ENCODE peak calls at places on chromosomes 5 and 9, in five cellular contexts. One of them, this sample, is unnamed.

GRCh38 chr5:56429110-56429561 is 196.0 kb upstream of the ANKRD55 start:
- DNase-seq in fibroblast of lung: peak; percentile 16
- DNase-seq in GM23338: no peak
- DNase-seq in GM23248: no peak
- DNase-seq in neural progenitor cell: no peak
- DNase-seq in this sample: no peak

GRCh38 chr5:157714480-157714879 is 16.7 kb upstream of the THG1L start:
- DNase-seq in neural progenitor cell: no peak
- DNase-seq in GM23338: no peak
- DNase-seq in fibroblast of lung: no peak
- DNase-seq in GM23248: peak; percentile 22
- DNase-seq in this sample: no peak

GRCh38 chr9:87337335-87338074 is 160.2 kb upstream of the DAPK1 start:
- DNase-seq in GM23338: peak; percentile 94
- DNase-seq in fibroblast of lung: peak; percentile 57
- DNase-seq in GM23248: peak; percentile 28
- DNase-seq in neural progenitor cell: peak; percentile 47
- DNase-seq in this sample: peak; percentile 19

GRCh38 chr5:80220268-80220897 is 35.5 kb downstream of the SERINC5 start:
- DNase-seq in neural progenitor cell: no peak
- DNase-seq in fibroblast of lung: no peak
- DNase-seq in GM23248: no peak
- DNase-seq in GM23338: no peak
- DNase-seq in this sample: no peak

GRCh38 chr9:96858018-96858573 is 3.8 kb upstream of the ZNF782 start:
- DNase-seq in neural progenitor cell: no peak
- DNase-seq in GM23248: peak; percentile 67
- DNase-seq in fibroblast of lung: no peak
- DNase-seq in GM23338: no peak
- DNase-seq in this sample: peak; percentile 53

GRCh38 chr5:10233505-10233904 is 16.2 kb downstream of the ATPSCKMT start:
- DNase-seq in neural progenitor cell: peak; percentile 51
- DNase-seq in fibroblast of lung: peak; percentile 91
- DNase-seq in GM23248: peak; percentile 96
- DNase-seq in GM23338: peak; percentile 70
- DNase-seq in this sample: peak; percentile 80

GRCh38 chr9:108994695-108995094 is 18.6 kb downstream of the CTNNAL1 start:
- DNase-seq in GM23338: no peak
- DNase-seq in GM23248: no peak
- DNase-seq in fibroblast of lung: peak; percentile 28
- DNase-seq in neural progenitor cell: no peak
- DNase-seq in this sample: no peak

GRCh38 chr9:99866398-99866797 is 40.1 kb upstream of the STX17 start:
- DNase-seq in fibroblast of lung: no peak
- DNase-seq in GM23338: no peak
- DNase-seq in neural progenitor cell: no peak
- DNase-seq in GM23248: no peak
- DNase-seq in this sample: no peak

GRCh38 chr5:53360811-53361210 is 119.6 kb upstream of the FST start:
- DNase-seq in fibroblast of lung: peak; percentile 86
- DNase-seq in GM23248: peak; percentile 87
- DNase-seq in GM23338: no peak
- DNase-seq in neural progenitor cell: no peak
- DNase-seq in this sample: no peak

GRCh38 chr9:133972041-133972970 is 19.8 kb downstream of the VAV2 start:
- DNase-seq in GM23338: no peak
- DNase-seq in GM23248: no peak
- DNase-seq in fibroblast of lung: no peak
- DNase-seq in neural progenitor cell: no peak
- DNase-seq in this sample: peak; percentile 84

GRCh38 chr5:56357426-56357825 is 124.3 kb upstream of the ANKRD55 start:
- DNase-seq in neural progenitor cell: no peak
- DNase-seq in GM23248: no peak
- DNase-seq in GM23338: peak; percentile 15
- DNase-seq in fibroblast of lung: no peak
- DNase-seq in this sample: no peak

GRCh38 chr5:179827684-179828083 is 7.0 kb downstream of the SQSTM1 start:
- DNase-seq in fibroblast of lung: peak; percentile 41
- DNase-seq in GM23248: peak; percentile 77
- DNase-seq in neural progenitor cell: no peak
- DNase-seq in GM23338: peak; percentile 41
- DNase-seq in this sample: no peak

GRCh38 chr9:27086818-27087680 is 22.0 kb upstream of the TEK start:
- DNase-seq in fibroblast of lung: peak; percentile 66
- DNase-seq in GM23338: no peak
- DNase-seq in GM23248: peak; percentile 70
- DNase-seq in neural progenitor cell: no peak
- DNase-seq in this sample: peak; percentile 11

GRCh38 chr5:129174447-129174846 is 79.9 kb downstream of the ISOC1 start:
- DNase-seq in GM23248: no peak
- DNase-seq in fibroblast of lung: no peak
- DNase-seq in neural progenitor cell: no peak
- DNase-seq in GM23338: no peak
- DNase-seq in this sample: no peak

GRCh38 chr5:141672856-141673813 is 8.9 kb downstream of the ARAP3 start:
- DNase-seq in GM23338: peak; percentile 69
- DNase-seq in GM23248: no peak
- DNase-seq in neural progenitor cell: peak; percentile 49
- DNase-seq in fibroblast of lung: no peak
- DNase-seq in this sample: no peak

GRCh38 chr5:167049043-167049663 is 1242.3 kb upstream of the WWC1 start:
- DNase-seq in GM23338: peak; percentile 75
- DNase-seq in GM23248: peak; percentile 36
- DNase-seq in fibroblast of lung: peak; percentile 70
- DNase-seq in neural progenitor cell: peak; percentile 71
- DNase-seq in this sample: peak; percentile 74

GRCh38 chr9:99040254-99040653 is 64.7 kb upstream of the TGFBR1 start:
- DNase-seq in GM23338: no peak
- DNase-seq in GM23248: peak; percentile 37
- DNase-seq in fibroblast of lung: no peak
- DNase-seq in neural progenitor cell: peak; percentile 59
- DNase-seq in this sample: peak; percentile 46

GRCh38 chr9:29211003-29211584 is 1637.8 kb upstream of the C9orf72 start:
- DNase-seq in neural progenitor cell: no peak
- DNase-seq in fibroblast of lung: no peak
- DNase-seq in GM23338: no peak
- DNase-seq in GM23248: no peak
- DNase-seq in this sample: no peak

GRCh38 chr5:42631241-42631640 is 125.4 kb upstream of the CCDC152 start:
- DNase-seq in GM23338: no peak
- DNase-seq in GM23248: no peak
- DNase-seq in neural progenitor cell: no peak
- DNase-seq in fibroblast of lung: no peak
- DNase-seq in this sample: no peak

GRCh38 chr5:173232499-173233346 is 2.3 kb downstream of the NKX2-5 start:
- DNase-seq in fibroblast of lung: no peak
- DNase-seq in GM23338: peak; percentile 57
- DNase-seq in neural progenitor cell: peak; percentile 73
- DNase-seq in GM23248: peak; percentile 27
- DNase-seq in this sample: no peak
- TF ChIP-seq EZH2 in fibroblast of lung: peak; percentile 96
- TF ChIP-seq EZH2 in GM23338: peak; percentile 98
- TF ChIP-seq EZH2 in neural progenitor cell: peak; percentile 100
- TF ChIP-seq EZH2 in GM23248: peak; percentile 82
- TF ChIP-seq EZH2 in this sample: peak; percentile 97

GRCh38 chr9:127572961-127573727 is 38.9 kb upstream of the STXBP1 start:
- DNase-seq in GM23248: peak; percentile 85
- DNase-seq in fibroblast of lung: peak; percentile 93
- DNase-seq in GM23338: no peak
- DNase-seq in neural progenitor cell: no peak
- DNase-seq in this sample: no peak

GRCh38 chr9:127570533-127571111 is 41.5 kb upstream of the STXBP1 start:
- DNase-seq in GM23338: no peak
- DNase-seq in GM23248: no peak
- DNase-seq in neural progenitor cell: no peak
- DNase-seq in fibroblast of lung: no peak
- DNase-seq in this sample: no peak

GRCh38 chr9:127578627-127578951 is 33.5 kb upstream of the STXBP1 start:
- DNase-seq in GM23338: no peak
- DNase-seq in GM23248: no peak
- DNase-seq in neural progenitor cell: no peak
- DNase-seq in fibroblast of lung: no peak
- DNase-seq in this sample: no peak

GRCh38 chr9:127575875-127576778 is 36.0 kb upstream of the STXBP1 start:
- DNase-seq in neural progenitor cell: no peak
- DNase-seq in fibroblast of lung: no peak
- DNase-seq in GM23248: no peak
- DNase-seq in GM23338: no peak
- DNase-seq in this sample: peak; percentile 62

DNA sequence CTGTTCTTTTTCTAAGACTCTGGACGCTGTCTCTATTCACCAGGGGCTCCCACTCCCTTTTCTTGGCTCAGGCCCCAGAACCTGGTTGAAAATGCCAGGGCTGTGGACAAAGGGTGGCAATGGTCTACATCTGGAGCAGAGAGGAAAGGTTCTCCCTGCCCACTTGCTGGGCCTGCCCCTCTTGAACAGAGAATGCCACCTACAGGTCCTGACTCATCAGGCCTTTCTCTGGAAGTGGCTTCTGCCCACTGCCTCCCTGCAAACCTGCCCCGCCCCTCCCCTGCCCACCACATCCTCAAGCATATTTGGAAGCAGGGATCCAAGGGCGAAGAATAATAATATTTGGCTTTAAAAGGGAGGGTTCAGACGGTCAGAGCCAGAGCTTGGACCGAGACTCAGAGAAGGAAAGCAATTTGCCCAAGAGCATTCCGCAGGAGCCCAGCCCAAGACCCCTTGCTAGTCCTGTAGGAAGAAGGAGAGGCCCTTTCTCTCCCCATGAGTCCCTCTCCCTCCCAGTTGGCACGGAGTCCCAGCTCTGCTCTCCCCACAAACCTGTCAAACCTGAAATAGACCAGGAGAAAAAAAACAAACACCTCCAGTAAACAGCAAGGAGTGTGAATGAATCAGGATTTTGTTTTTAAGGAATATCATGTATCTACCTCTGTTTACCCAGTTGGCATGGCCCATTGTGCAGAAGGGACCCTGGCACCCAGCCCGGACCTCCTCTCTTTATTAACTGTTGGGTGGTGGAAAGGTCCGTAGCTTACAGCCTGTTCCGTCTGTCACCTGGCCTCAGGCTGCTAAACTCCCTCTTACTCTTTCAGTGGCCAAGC is 37.8 kb upstream of the STXBP1 start:
- DNase-seq in fibroblast of lung: no peak
- DNase-seq in GM23338: no peak
- DNase-seq in GM23248: peak; percentile 82
- DNase-seq in neural progenitor cell: no peak
- DNase-seq in this sample: peak; percentile 58
- H3K4me3 ChIP-seq in fibroblast of lung: no peak overlapping the region
- H3K4me3 ChIP-seq in GM23338: no peak overlapping the region
- H3K4me3 ChIP-seq in GM23248: peak overlapping the region; percentile 37
- H3K4me3 ChIP-seq in neural progenitor cell: no peak overlapping the region
- H3K4me3 ChIP-seq in this sample: no peak overlapping the region

GRCh38 chr5:55172051-55172899 is 702 bp downstream of the CDC20B start:
- DNase-seq in GM23338: peak; percentile 88
- DNase-seq in GM23248: peak; percentile 83
- DNase-seq in neural progenitor cell: peak; percentile 84
- DNase-seq in fibroblast of lung: peak; percentile 83
- DNase-seq in this sample: peak; percentile 85

GRCh38 chr5:55171471-55171870 is 1.5 kb downstream of the CDC20B start:
- DNase-seq in neural progenitor cell: no peak
- DNase-seq in GM23338: no peak
- DNase-seq in GM23248: no peak
- DNase-seq in fibroblast of lung: no peak
- DNase-seq in this sample: no peak

GRCh38 chr5:55172937-55173695 is at the start of gene CDC20B:
- DNase-seq in fibroblast of lung: peak; percentile 60
- DNase-seq in GM23248: peak; percentile 93
- DNase-seq in neural progenitor cell: peak; percentile 96
- DNase-seq in GM23338: peak; percentile 91
- DNase-seq in this sample: peak; percentile 93

GRCh38 chr5:55175781-55176175 is 2.8 kb upstream of the CDC20B start:
- DNase-seq in GM23248: no peak
- DNase-seq in GM23338: peak; percentile 68
- DNase-seq in fibroblast of lung: no peak
- DNase-seq in neural progenitor cell: peak; percentile 44
- DNase-seq in this sample: no peak

DNA sequence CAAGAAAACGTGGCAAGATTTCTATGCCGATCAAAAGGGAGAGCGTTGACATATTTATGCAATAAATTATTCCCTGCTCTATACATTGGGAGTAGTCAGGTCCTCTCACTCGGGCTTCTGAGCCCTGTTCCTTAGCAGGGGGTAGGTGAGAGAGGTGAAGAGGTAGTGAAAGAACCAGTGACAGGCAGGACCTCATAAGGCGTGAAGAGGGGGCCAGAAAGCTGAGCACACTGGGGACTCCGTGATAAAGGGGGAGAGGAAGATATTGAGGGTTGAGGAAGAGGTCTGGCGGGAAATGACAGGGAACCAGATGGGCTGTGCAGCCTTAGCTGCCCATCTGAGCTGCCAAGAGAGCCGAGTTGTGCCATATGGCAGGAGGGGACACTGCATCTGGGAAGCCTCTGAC is 722 bp upstream of the CDC20B start:
- DNase-seq in GM23248: no peak
- DNase-seq in neural progenitor cell: peak; percentile 28
- DNase-seq in GM23338: peak; percentile 8
- DNase-seq in fibroblast of lung: no peak
- DNase-seq in this sample: no peak
- TF ChIP-seq EZH2 in GM23248: no peak
- TF ChIP-seq EZH2 in neural progenitor cell: peak; percentile 65
- TF ChIP-seq EZH2 in GM23338: no peak
- TF ChIP-seq EZH2 in fibroblast of lung: peak; percentile 30
- TF ChIP-seq EZH2 in this sample: no peak

DNA sequence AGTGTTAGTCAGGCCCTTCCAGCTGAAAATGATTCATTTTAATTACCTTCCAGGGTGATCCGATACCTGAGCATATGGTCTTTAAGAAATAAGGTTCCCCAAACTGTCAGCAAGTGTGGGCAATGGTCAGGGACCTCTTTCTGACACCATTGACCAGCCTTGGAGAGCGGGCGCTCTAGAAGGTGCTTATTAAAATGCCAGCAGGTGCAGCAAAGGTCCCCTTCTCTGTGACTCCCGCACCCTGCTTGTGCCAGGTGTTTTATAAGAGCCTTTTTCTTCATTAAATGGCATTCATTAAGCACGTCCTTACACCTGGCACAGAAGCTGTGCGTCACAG is 85.3 kb downstream of the MVB12B start:
- DNase-seq in GM23338: no peak
- DNase-seq in GM23248: no peak
- DNase-seq in fibroblast of lung: no peak
- DNase-seq in neural progenitor cell: no peak
- DNase-seq in this sample: no peak
- H3K4me3 ChIP-seq in GM23338: no peak overlapping the region
- H3K4me3 ChIP-seq in GM23248: peak overlapping the region; percentile 52
- H3K4me3 ChIP-seq in fibroblast of lung: no peak overlapping the region
- H3K4me3 ChIP-seq in neural progenitor cell: no peak overlapping the region
- H3K4me3 ChIP-seq in this sample: no peak overlapping the region

This sample was measured in hepatocyte.